ENCODE peak calls at places on chromosomes 7 and 10, in four cellular contexts. O, J, P and Y are unnamed samples.

GRCh38 chr10:12041766-12042408 is 722 bp downstream of the UPF2 start:
- DNase-seq in P (no peak), J (peak; percentile 43), O (peak; percentile 18), Y (no peak)

GRCh38 chr7:142914121-142914520 is 19.4 kb downstream of the TRPV5 start:
- DNase-seq in J (no peak), O (no peak), P (no peak), Y (no peak)

GRCh38 chr7:55253188-55253587 is 111.9 kb upstream of the LANCL2 start:
- DNase-seq in P (no peak), O (no peak), J (no peak), Y (no peak)

GRCh38 chr10:84348860-84349259 is 20.5 kb downstream of the CCSER2 start:
- DNase-seq in P (no peak), J (peak; percentile 75), O (peak; percentile 79), Y (no peak)

GRCh38 chr10:46237815-46238510 is 48.8 kb upstream of the ANTXRL start:
- DNase-seq in J (no peak), O (no peak), P (no peak), Y (no peak)

GRCh38 chr7:106717997-106718871 is 57.3 kb upstream of the CCDC71L start:
- DNase-seq in P (peak; percentile 30), J (peak; percentile 99), O (peak; percentile 98), Y (peak; percentile 86)

GRCh38 chr7:138460176-138460648 is at the start of gene TRIM24:
- DNase-seq in P (peak; percentile 97), J (no peak), O (no peak), Y (no peak)

GRCh38 chr10:9786101-9786500 is 1231.6 kb upstream of the CELF2 start:
- DNase-seq in J (peak; percentile 53), P (no peak), O (peak; percentile 64), Y (no peak)

GRCh38 chr10:43294241-43294658 is 27.4 kb upstream of the RASGEF1A start:
- DNase-seq in J (no peak), O (no peak), P (no peak), Y (no peak)

GRCh38 chr10:12943425-12943824 is 58.1 kb downstream of the CCDC3 start:
- DNase-seq in P (no peak), O (no peak), J (no peak), Y (no peak)

GRCh38 chr7:136803028-136803427 is 65.4 kb upstream of the CHRM2 start:
- DNase-seq in O (no peak), P (no peak), J (no peak), Y (no peak)

GRCh38 chr7:103887853-103888602 is 101.4 kb downstream of the RELN start:
- DNase-seq in P (no peak), J (peak; percentile 18), O (no peak), Y (no peak)

GRCh38 chr10:91210435-91210834 is 10.0 kb upstream of the PCGF5 start:
- DNase-seq in P (no peak), O (no peak), J (no peak), Y (no peak)

GRCh38 chr10:88401671-88402347 is 181.3 kb downstream of the RNLS start:
- DNase-seq in P (no peak), O (peak; percentile 49), J (peak; percentile 50), Y (no peak)

GRCh38 chr10:77800738-77801266 is 125.8 kb downstream of the DLG5 start:
- DNase-seq in O (no peak), J (no peak), P (no peak), Y (no peak)

GRCh38 chr10:76071638-76072317 is 640.4 kb downstream of the LRMDA start:
- DNase-seq in J (no peak), O (no peak), P (no peak), Y (no peak)

GRCh38 chr10:98664329-98665042 is 217.8 kb upstream of the HPS1 start:
- DNase-seq in J (peak; percentile 18), P (no peak), O (peak; percentile 48), Y (no peak)

GRCh38 chr10:124035306-124035927 is 58.0 kb downstream of the CHST15 start:
- DNase-seq in J (no peak), P (no peak), O (no peak), Y (no peak)

GRCh38 chr7:143359769-143360168 is 2.7 kb downstream of the FAM131B start:
- DNase-seq in O (no peak), P (no peak), J (no peak), Y (no peak)

GRCh38 chr7:106883627-106884026 is 18.5 kb downstream of the PIK3CG start:
- DNase-seq in O (no peak), J (no peak), P (no peak), Y (no peak)

GRCh38 chr10:62818426-62819011 is 2.4 kb upstream of the EGR2 start:
- DNase-seq in O (peak; percentile 26), P (peak; percentile 48), J (no peak), Y (no peak)

GRCh38 chr7:155358948-155359712 is 61.5 kb downstream of the INSIG1 start:
- DNase-seq in P (no peak), O (no peak), J (no peak), Y (no peak)

GRCh38 chr10:4013651-4014085 is 228.7 kb upstream of the KLF6 start:
- DNase-seq in O (no peak), J (no peak), P (peak; percentile 43), Y (no peak)

GRCh38 chr7:112225006-112225405 is 18.5 kb downstream of the ZNF277 start:
- DNase-seq in P (no peak), J (no peak), O (no peak), Y (no peak)

GRCh38 chr10:114271014-114271778 is 32.1 kb downstream of the VWA2 start:
- DNase-seq in J (no peak), P (no peak), O (no peak), Y (no peak)

GRCh38 chr10:18261660-18262292 is 121.6 kb downstream of the CACNB2 start:
- DNase-seq in P (no peak), J (no peak), O (no peak), Y (no peak)

GRCh38 chr7:665251-665650 is 61.2 kb upstream of the DNAAF5 start:
- DNase-seq in O (peak; percentile 41), J (peak; percentile 78), P (no peak), Y (no peak)

GRCh38 chr7:97819161-97819560 is 53.0 kb downstream of the ASNS start:
- DNase-seq in J (no peak), P (no peak), O (no peak), Y (no peak)